ENCODE peak calls at places on chromosomes 4 and X, in eight cellular contexts. D is AG08396; U is hippocampal formation; G is astrocyte of the hippocampus; I is right cardiac atrium; P is amygdala; N is activated T-helper 1 cell treated with anti-CD3 and anti-CD28 coated beads, Interleukin-2, amount 50 U/mL, for 16 hours; Q is ascending aorta. W is an unnamed sample.

GRCh38 chr4:37646237-37646636 is 39.9 kb downstream of the RELL1 start:
- DNase-seq in U (no peak), I (no peak), G (no peak), D (no peak), Q (no peak), P (no peak), N (no peak), W (no peak)

GRCh38 chr4:108291137-108291536 is 122.4 kb upstream of the LEF1 start:
- DNase-seq in Q (no peak), U (no peak), D (no peak), I (no peak), G (no peak), P (no peak), N (no peak), W (no peak)

GRCh38 chr4:7837597-7838135 is 102.0 kb downstream of the AFAP1 start:
- DNase-seq in D (no peak), P (no peak), I (peak; percentile 59), U (no peak), Q (no peak), N (no peak), G (no peak), W (no peak)

GRCh38 chr4:5215321-5215720 is 164.0 kb downstream of the STK32B start:
- DNase-seq in Q (no peak), G (no peak), I (no peak), U (no peak), N (no peak), D (no peak), P (no peak), W (no peak)

GRCh38 chr4:1621996-1622637 is 62.0 kb downstream of the FAM53A start:
- DNase-seq in I (no peak), G (no peak), U (no peak), D (no peak), P (no peak), N (no peak), Q (no peak), W (no peak)

GRCh38 chr4:47926667-47927258 is 12.4 kb upstream of the NFXL1 start:
- DNase-seq in N (no peak), P (peak; percentile 1), D (peak; percentile 51), U (peak; percentile 45), Q (no peak), G (peak; percentile 72), I (peak; percentile 58), W (peak; percentile 71)

GRCh38 chrX:101091817-101092216 is 6.2 kb upstream of the CENPI start:
- DNase-seq in U (no peak), P (no peak), N (no peak), Q (no peak), I (no peak), D (no peak), G (no peak), W (no peak)

GRCh38 chrX:87397103-87397886 is 120.3 kb upstream of the KLHL4 start:
- DNase-seq in D (no peak), I (no peak), N (no peak), G (peak; percentile 1), Q (no peak), U (no peak), P (no peak), W (no peak)

GRCh38 chrX:137428777-137429564 is 137.0 kb upstream of the ZIC3 start:
- DNase-seq in G (no peak), P (no peak), I (peak; percentile 10), U (no peak), D (no peak), Q (no peak), N (no peak), W (no peak)

W was measured in colonic mucosa.